ENCODE peak calls at places on chromosomes 1 and 21, in five cellular contexts. One of them, this sample, is unnamed.

GRCh38 chr1:47521034-47521871 is 83.4 kb downstream of the FOXD2 start:
- DNase-seq in neural crest cell: no peak
- DNase-seq in coronary artery: peak
- DNase-seq in dorsolateral prefrontal cortex: no peak
- DNase-seq in GM13977: no peak
- DNase-seq in this sample: no peak

GRCh38 chr1:38052750-38053415 is 6.3 kb upstream of the POU3F1 start:
- DNase-seq in neural crest cell: no peak
- DNase-seq in dorsolateral prefrontal cortex: no peak
- DNase-seq in GM13977: no peak
- DNase-seq in coronary artery: no peak
- DNase-seq in this sample: no peak

GRCh38 chr1:211420389-211420788 is 71.6 kb downstream of the RD3 start:
- DNase-seq in neural crest cell: no peak
- DNase-seq in dorsolateral prefrontal cortex: no peak
- DNase-seq in coronary artery: no peak
- DNase-seq in GM13977: no peak
- DNase-seq in this sample: no peak

GRCh38 chr1:117045644-117046043 is 14.5 kb upstream of the TTF2 start:
- DNase-seq in GM13977: no peak
- DNase-seq in dorsolateral prefrontal cortex: no peak
- DNase-seq in coronary artery: no peak
- DNase-seq in neural crest cell: no peak
- DNase-seq in this sample: no peak

GRCh38 chr1:68174173-68175113 is 57.9 kb downstream of the WLS start:
- DNase-seq in GM13977: no peak
- DNase-seq in neural crest cell: peak
- DNase-seq in coronary artery: peak
- DNase-seq in dorsolateral prefrontal cortex: peak
- DNase-seq in this sample: no peak

GRCh38 chr1:28326980-28327379 is 1.9 kb upstream of the MED18 start:
- DNase-seq in dorsolateral prefrontal cortex: no peak
- DNase-seq in GM13977: no peak
- DNase-seq in neural crest cell: no peak
- DNase-seq in coronary artery: no peak
- DNase-seq in this sample: no peak

GRCh38 chr1:206590025-206590834 is 22.0 kb downstream of the EIF2D start:
- DNase-seq in coronary artery: no peak
- DNase-seq in neural crest cell: no peak
- DNase-seq in dorsolateral prefrontal cortex: no peak
- DNase-seq in GM13977: peak
- DNase-seq in this sample: no peak

GRCh38 chr1:20178634-20179368 is 7.1 kb upstream of the UBXN10 start:
- DNase-seq in GM13977: no peak
- DNase-seq in neural crest cell: no peak
- DNase-seq in coronary artery: no peak
- DNase-seq in dorsolateral prefrontal cortex: no peak
- DNase-seq in this sample: no peak

GRCh38 chr1:65792671-65793358 is at the start of gene PDE4B:
- DNase-seq in dorsolateral prefrontal cortex: peak
- DNase-seq in coronary artery: no peak
- DNase-seq in neural crest cell: peak
- DNase-seq in GM13977: no peak
- DNase-seq in this sample: peak

GRCh38 chr1:25504706-25505560 is 38.5 kb upstream of the LDLRAP1 start:
- DNase-seq in coronary artery: no peak
- DNase-seq in dorsolateral prefrontal cortex: no peak
- DNase-seq in GM13977: no peak
- DNase-seq in neural crest cell: no peak
- DNase-seq in this sample: no peak

GRCh38 chr21:37358392-37358791 is 8.2 kb upstream of the DYRK1A start:
- DNase-seq in dorsolateral prefrontal cortex: no peak
- DNase-seq in GM13977: no peak
- DNase-seq in neural crest cell: no peak
- DNase-seq in coronary artery: no peak
- DNase-seq in this sample: no peak

GRCh38 chr1:6587261-6588005 is 7.6 kb downstream of the ZBTB48 start:
- DNase-seq in GM13977: no peak
- DNase-seq in dorsolateral prefrontal cortex: peak
- DNase-seq in neural crest cell: no peak
- DNase-seq in coronary artery: no peak
- DNase-seq in this sample: no peak

GRCh38 chr1:183205196-183205781 is 19.2 kb downstream of the LAMC2 start:
- DNase-seq in GM13977: no peak
- DNase-seq in dorsolateral prefrontal cortex: no peak
- DNase-seq in neural crest cell: no peak
- DNase-seq in coronary artery: no peak
- DNase-seq in this sample: no peak

GRCh38 chr1:99728494-99729235 is 37.8 kb downstream of the FRRS1 start:
- DNase-seq in GM13977: no peak
- DNase-seq in dorsolateral prefrontal cortex: no peak
- DNase-seq in neural crest cell: no peak
- DNase-seq in coronary artery: no peak
- DNase-seq in this sample: no peak

GRCh38 chr1:114118351-114118990 is 35.2 kb downstream of the SYT6 start:
- DNase-seq in GM13977: no peak
- DNase-seq in coronary artery: no peak
- DNase-seq in dorsolateral prefrontal cortex: no peak
- DNase-seq in neural crest cell: no peak
- DNase-seq in this sample: no peak

GRCh38 chr1:247332215-247332900 is 691 bp upstream of the ZNF496 start:
- DNase-seq in GM13977: peak
- DNase-seq in coronary artery: peak
- DNase-seq in neural crest cell: peak
- DNase-seq in dorsolateral prefrontal cortex: no peak
- DNase-seq in this sample: peak

GRCh38 chr21:29342394-29342957 is 43.8 kb downstream of the BACH1 start:
- DNase-seq in GM13977: peak
- DNase-seq in coronary artery: peak
- DNase-seq in dorsolateral prefrontal cortex: no peak
- DNase-seq in neural crest cell: no peak
- DNase-seq in this sample: no peak

GRCh38 chr1:69258842-69259241 is 308.9 kb upstream of the LRRC7 start:
- DNase-seq in dorsolateral prefrontal cortex: no peak
- DNase-seq in GM13977: no peak
- DNase-seq in coronary artery: no peak
- DNase-seq in neural crest cell: no peak
- DNase-seq in this sample: no peak

GRCh38 chr1:9143250-9143649 is 14.3 kb upstream of the GPR157 start:
- DNase-seq in neural crest cell: no peak
- DNase-seq in dorsolateral prefrontal cortex: peak
- DNase-seq in coronary artery: no peak
- DNase-seq in GM13977: no peak
- DNase-seq in this sample: no peak

GRCh38 chr1:59554011-59554673 is 257.2 kb downstream of the FGGY start:
- DNase-seq in coronary artery: no peak
- DNase-seq in neural crest cell: no peak
- DNase-seq in dorsolateral prefrontal cortex: no peak
- DNase-seq in GM13977: no peak
- DNase-seq in this sample: no peak

GRCh38 chr21:27564684-27565280 is 597.9 kb upstream of the ADAMTS5 start:
- DNase-seq in dorsolateral prefrontal cortex: peak
- DNase-seq in coronary artery: no peak
- DNase-seq in GM13977: no peak
- DNase-seq in neural crest cell: peak
- DNase-seq in this sample: no peak

GRCh38 chr1:33985166-33985565 is 121.3 kb downstream of the HMGB4 start:
- DNase-seq in GM13977: no peak
- DNase-seq in dorsolateral prefrontal cortex: no peak
- DNase-seq in neural crest cell: no peak
- DNase-seq in coronary artery: no peak
- DNase-seq in this sample: no peak

GRCh38 chr1:29736582-29737188 is 500.4 kb downstream of the PTPRU start:
- DNase-seq in GM13977: no peak
- DNase-seq in neural crest cell: peak
- DNase-seq in coronary artery: no peak
- DNase-seq in dorsolateral prefrontal cortex: no peak
- DNase-seq in this sample: peak

GRCh38 chr1:203040518-203041275 is 14.4 kb downstream of the PPFIA4 start:
- DNase-seq in neural crest cell: no peak
- DNase-seq in coronary artery: no peak
- DNase-seq in GM13977: no peak
- DNase-seq in dorsolateral prefrontal cortex: no peak
- DNase-seq in this sample: no peak

GRCh38 chr1:53061859-53062714 is at the start of gene PODN:
- DNase-seq in neural crest cell: no peak
- DNase-seq in dorsolateral prefrontal cortex: no peak
- DNase-seq in coronary artery: no peak
- DNase-seq in GM13977: peak
- DNase-seq in this sample: no peak

GRCh38 chr1:214718724-214719123 is 115.7 kb downstream of the CENPF start:
- DNase-seq in dorsolateral prefrontal cortex: no peak
- DNase-seq in neural crest cell: no peak
- DNase-seq in coronary artery: no peak
- DNase-seq in GM13977: no peak
- DNase-seq in this sample: no peak

GRCh38 chr1:161307230-161307768 is 2.5 kb downstream of the MPZ start:
- DNase-seq in neural crest cell: no peak
- DNase-seq in GM13977: no peak
- DNase-seq in coronary artery: no peak
- DNase-seq in dorsolateral prefrontal cortex: no peak
- DNase-seq in this sample: no peak

GRCh38 chr1:235408503-235408960 is 41.3 kb downstream of the TBCE start:
- DNase-seq in GM13977: no peak
- DNase-seq in neural crest cell: no peak
- DNase-seq in dorsolateral prefrontal cortex: no peak
- DNase-seq in coronary artery: no peak
- DNase-seq in this sample: no peak

GRCh38 chr1:21518774-21519455 is 9.7 kb downstream of the ALPL start:
- DNase-seq in coronary artery: no peak
- DNase-seq in GM13977: no peak
- DNase-seq in dorsolateral prefrontal cortex: no peak
- DNase-seq in neural crest cell: no peak
- DNase-seq in this sample: no peak

GRCh38 chr21:35896060-35896459 is 164.3 kb downstream of the SETD4 start:
- DNase-seq in GM13977: peak
- DNase-seq in neural crest cell: no peak
- DNase-seq in dorsolateral prefrontal cortex: no peak
- DNase-seq in coronary artery: no peak
- DNase-seq in this sample: no peak

GRCh38 chr1:243433737-243434370 is 178.0 kb downstream of the SDCCAG8 start:
- DNase-seq in coronary artery: no peak
- DNase-seq in GM13977: no peak
- DNase-seq in neural crest cell: no peak
- DNase-seq in dorsolateral prefrontal cortex: no peak
- DNase-seq in this sample: no peak

GRCh38 chr1:228021526-228022030 is 14.8 kb downstream of the WNT3A start:
- DNase-seq in coronary artery: no peak
- DNase-seq in neural crest cell: no peak
- DNase-seq in dorsolateral prefrontal cortex: peak
- DNase-seq in GM13977: no peak
- DNase-seq in this sample: no peak

GRCh38 chr1:199173356-199173755 is 534.5 kb downstream of the PTPRC start:
- DNase-seq in neural crest cell: no peak
- DNase-seq in coronary artery: no peak
- DNase-seq in GM13977: peak
- DNase-seq in dorsolateral prefrontal cortex: no peak
- DNase-seq in this sample: no peak

GRCh38 chr1:199172286-199173124 is 533.7 kb downstream of the PTPRC start:
- DNase-seq in dorsolateral prefrontal cortex: no peak
- DNase-seq in neural crest cell: no peak
- DNase-seq in GM13977: no peak
- DNase-seq in coronary artery: no peak
- DNase-seq in this sample: no peak

GRCh38 chr1:199168895-199169294 is 530.1 kb downstream of the PTPRC start:
- DNase-seq in GM13977: no peak
- DNase-seq in dorsolateral prefrontal cortex: no peak
- DNase-seq in coronary artery: no peak
- DNase-seq in neural crest cell: no peak
- DNase-seq in this sample: no peak

GRCh38 chr1:199167460-199167859 is 528.6 kb downstream of the PTPRC start:
- DNase-seq in neural crest cell: no peak
- DNase-seq in GM13977: no peak
- DNase-seq in dorsolateral prefrontal cortex: no peak
- DNase-seq in coronary artery: no peak
- DNase-seq in this sample: no peak

DNA sequence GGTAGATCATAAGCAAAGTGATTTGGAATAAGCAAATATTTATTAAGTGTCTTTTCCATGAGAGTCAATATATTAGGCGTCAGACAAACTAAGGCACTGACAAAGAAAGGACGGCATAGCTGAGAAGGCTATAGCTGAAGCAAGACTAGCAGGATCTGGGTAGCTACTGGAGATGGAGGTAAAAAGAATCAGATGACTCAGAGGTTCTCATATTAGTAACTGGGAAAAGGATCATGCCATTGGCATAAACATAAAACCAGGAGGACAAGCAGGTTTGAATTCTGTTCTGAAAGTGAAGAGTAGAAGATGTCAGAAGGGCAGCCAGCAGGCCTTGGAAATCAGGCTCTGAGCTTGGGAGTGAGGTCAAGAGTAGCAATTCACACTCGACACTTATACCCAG is 531.9 kb downstream of the PTPRC start:
- DNase-seq in GM13977: no peak
- DNase-seq in coronary artery: no peak
- DNase-seq in neural crest cell: no peak
- DNase-seq in dorsolateral prefrontal cortex: no peak
- DNase-seq in this sample: no peak
- TF ChIP-seq CTCF in GM13977: no peak
- TF ChIP-seq CTCF in coronary artery: no peak
- TF ChIP-seq CTCF in neural crest cell: no peak
- TF ChIP-seq CTCF in dorsolateral prefrontal cortex: no peak
- TF ChIP-seq CTCF in this sample: no peak

GRCh38 chr1:177817969-177818872 is 151.6 kb downstream of the SEC16B start:
- DNase-seq in coronary artery: no peak
- DNase-seq in GM13977: no peak
- DNase-seq in neural crest cell: no peak
- DNase-seq in dorsolateral prefrontal cortex: no peak
- DNase-seq in this sample: no peak
- TF ChIP-seq CTCF in coronary artery: no peak
- TF ChIP-seq CTCF in GM13977: no peak
- TF ChIP-seq CTCF in neural crest cell: no peak
- TF ChIP-seq CTCF in dorsolateral prefrontal cortex: no peak
- TF ChIP-seq CTCF in this sample: peak

DNA sequence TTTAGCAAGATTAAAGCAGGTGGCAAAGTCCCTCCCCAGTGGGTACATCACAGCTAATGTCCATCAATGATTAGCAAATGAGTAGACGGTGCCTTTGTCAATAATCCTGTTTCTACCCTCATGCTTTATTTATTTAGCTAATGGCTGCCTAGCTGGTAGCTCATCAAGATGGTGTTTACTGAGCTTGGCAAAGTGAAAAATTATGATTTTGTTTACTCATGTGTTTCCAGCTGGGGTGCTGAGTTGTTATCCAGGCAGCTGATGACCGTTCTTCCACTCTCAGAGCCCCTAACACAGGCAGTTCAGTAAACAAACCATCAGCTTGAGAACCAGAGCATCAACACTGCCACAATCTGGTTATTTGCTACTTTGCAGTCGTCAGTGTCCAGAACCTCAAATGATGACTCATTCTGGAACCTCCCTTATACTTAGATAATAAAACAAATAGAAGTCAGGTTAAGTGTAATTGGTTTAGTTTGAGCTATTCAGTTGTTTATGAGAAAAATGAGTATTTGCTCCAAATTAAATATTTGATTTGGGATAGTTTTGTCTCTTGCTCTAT is 163.9 kb downstream of the ST6GALNAC5 start:
- DNase-seq in neural crest cell: no peak
- DNase-seq in coronary artery: no peak
- DNase-seq in dorsolateral prefrontal cortex: no peak
- DNase-seq in GM13977: no peak
- DNase-seq in this sample: no peak
- TF ChIP-seq CTCF in neural crest cell: no peak
- TF ChIP-seq CTCF in coronary artery: no peak
- TF ChIP-seq CTCF in dorsolateral prefrontal cortex: no peak
- TF ChIP-seq CTCF in GM13977: no peak
- TF ChIP-seq CTCF in this sample: no peak

GRCh38 chr1:71093938-71094337 is 13.1 kb upstream of the ZRANB2 start:
- DNase-seq in neural crest cell: no peak
- DNase-seq in coronary artery: no peak
- DNase-seq in dorsolateral prefrontal cortex: no peak
- DNase-seq in GM13977: no peak
- DNase-seq in this sample: no peak
- TF ChIP-seq CTCF in neural crest cell: peak
- TF ChIP-seq CTCF in coronary artery: no peak
- TF ChIP-seq CTCF in dorsolateral prefrontal cortex: peak
- TF ChIP-seq CTCF in GM13977: peak
- TF ChIP-seq CTCF in this sample: peak

This sample was measured in progenitor cell of endocrine pancreas.